ENCODE peak calls at places on chromosomes 12 and 14, in eight cellular contexts. H is trophoblast cell, J is A549, V is BE2C, S is right atrium auricular region, Q is thoracic aorta, C is K562, D is stomach. F is an unnamed sample.

GRCh38 chr12:89918172-89918880 is 209.7 kb upstream of the ATP2B1 start:
- DNase-seq in H (peak; percentile 26), J (peak; percentile 14), V (no peak), S (no peak), Q (no peak), C (no peak), D (no peak), F (peak; percentile 37)

GRCh38 chr12:7092229-7092985 is at the start of gene C1R:
- DNase-seq in H (peak; percentile 72), J (peak; percentile 72), V (peak; percentile 61), S (peak; percentile 90), Q (peak; percentile 78), C (peak; percentile 71), D (peak; percentile 77), F (peak; percentile 63)

GRCh38 chr12:4270016-4270669 is 3.4 kb upstream of the CCND2 start:
- DNase-seq in H (no peak), J (no peak), V (no peak), S (no peak), Q (no peak), C (peak; percentile 15), D (no peak), F (no peak)

GRCh38 chr14:81211844-81212243 is 8.9 kb downstream of the GTF2A1 start:
- DNase-seq in H (peak; percentile 37), J (peak; percentile 37), V (peak; percentile 60), S (no peak), Q (no peak), C (no peak), D (no peak), F (peak; percentile 38)

GRCh38 chr12:57810450-57810849 is 8.1 kb downstream of the AVIL start:
- DNase-seq in H (no peak), J (peak; percentile 60), V (no peak), S (no peak), Q (no peak), C (peak; percentile 81), D (no peak), F (peak; percentile 88)

GRCh38 chr14:61065671-61066070 is 84.6 kb downstream of the SLC38A6 start:
- DNase-seq in H (no peak), J (no peak), V (no peak), S (no peak), Q (no peak), C (no peak), D (no peak), F (no peak)

GRCh38 chr12:122788387-122788786 is 14.0 kb downstream of the CCDC62 start:
- DNase-seq in H (peak; percentile 86), J (no peak), V (no peak), S (no peak), Q (no peak), C (no peak), D (no peak), F (peak; percentile 58)

GRCh38 chr12:59444932-59445331 is 150.9 kb upstream of the SLC16A7 start:
- DNase-seq in H (no peak), J (no peak), V (peak; percentile 18), S (no peak), Q (no peak), C (no peak), D (no peak), F (peak; percentile 17)

GRCh38 chr14:99522457-99522891 is 41.3 kb downstream of the CCNK start:
- DNase-seq in H (no peak), J (peak; percentile 55), V (peak; percentile 51), S (no peak), Q (no peak), C (peak; percentile 38), D (no peak), F (peak; percentile 60)

GRCh38 chr12:119669744-119670472 is 2.0 kb downstream of the PRKAB1 start:
- DNase-seq in H (no peak), J (no peak), V (no peak), S (no peak), Q (no peak), C (peak; percentile 49), D (peak; percentile 84), F (peak; percentile 49)

GRCh38 chr14:85437143-85437542 is 92.8 kb upstream of the FLRT2 start:
- DNase-seq in H (peak; percentile 8), J (peak; percentile 88), V (no peak), S (no peak), Q (no peak), C (no peak), D (no peak), F (peak; percentile 77)

GRCh38 chr14:105168496-105168978 is at the start of gene JAG2:
- DNase-seq in H (peak; percentile 53), J (peak; percentile 79), V (peak; percentile 59), S (no peak), Q (no peak), C (peak; percentile 80), D (peak; percentile 67), F (peak; percentile 61)

GRCh38 chr12:107903377-107904061 is 129.0 kb downstream of the ASCL4 start:
- DNase-seq in H (peak; percentile 10), J (peak; percentile 61), V (peak; percentile 86), S (no peak), Q (no peak), C (peak; percentile 94), D (peak; percentile 76), F (peak; percentile 90)

GRCh38 chr12:84507914-84508313 is 404.7 kb downstream of the SLC6A15 start:
- DNase-seq in H (no peak), J (no peak), V (peak; percentile 87), S (no peak), Q (no peak), C (no peak), D (no peak), F (no peak)

GRCh38 chr12:108306014-108306501 is 33.1 kb downstream of the CMKLR1 start:
- DNase-seq in H (peak; percentile 21), J (no peak), V (no peak), S (no peak), Q (peak; percentile 33), C (peak; percentile 21), D (no peak), F (peak; percentile 53)

GRCh38 chr12:30732954-30733637 is 21.7 kb downstream of the CAPRIN2 start:
- DNase-seq in H (no peak), J (no peak), V (no peak), S (no peak), Q (no peak), C (no peak), D (no peak), F (no peak)

GRCh38 chr12:49887091-49887490 is 16.6 kb downstream of the FAIM2 start:
- DNase-seq in H (no peak), J (no peak), V (no peak), S (no peak), Q (no peak), C (no peak), D (no peak), F (no peak)

GRCh38 chr14:21352587-21352986 is 31.2 kb downstream of the SUPT16H start:
- DNase-seq in H (peak; percentile 7), J (no peak), V (no peak), S (no peak), Q (no peak), C (peak; percentile 28), D (no peak), F (no peak)

GRCh38 chr12:111437816-111438454 is 32.2 kb downstream of the SH2B3 start:
- DNase-seq in H (peak; percentile 48), J (no peak), V (no peak), S (peak; percentile 84), Q (no peak), C (peak; percentile 67), D (no peak), F (peak; percentile 43)

GRCh38 chr14:50944647-50945413 is 547 bp upstream of the PYGL start:
- DNase-seq in H (peak; percentile 76), J (peak; percentile 75), V (peak; percentile 25), S (no peak), Q (peak; percentile 5), C (no peak), D (peak; percentile 50), F (peak; percentile 84)

DNA sequence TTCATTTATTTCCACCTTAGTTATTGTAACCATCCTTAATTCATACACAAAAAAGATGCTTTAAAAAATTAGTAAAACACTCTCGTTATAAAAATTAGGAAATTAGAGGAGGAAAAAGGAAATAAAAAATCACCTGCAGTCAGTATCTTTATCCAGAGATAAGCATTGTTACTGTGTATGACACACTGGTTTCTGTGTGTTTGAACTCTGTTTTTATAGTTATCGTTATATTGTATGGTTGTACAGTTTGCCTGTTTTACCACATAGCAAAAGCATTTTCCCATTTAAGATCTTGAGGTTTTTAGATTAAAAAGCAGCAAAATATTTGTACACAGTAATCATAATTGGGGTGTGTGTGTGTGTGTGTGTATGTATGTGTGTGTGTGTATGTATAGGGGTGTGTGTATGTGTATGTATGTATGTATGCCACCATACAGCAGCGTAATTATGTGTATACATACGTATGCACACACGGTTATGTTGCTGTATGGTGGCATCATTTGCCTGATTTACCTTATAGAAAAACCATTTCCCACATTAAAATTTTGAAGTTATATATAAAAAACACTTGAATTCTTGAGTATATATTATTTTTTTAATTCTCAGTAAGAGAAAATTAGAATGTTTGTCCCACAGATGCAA is 19.8 kb downstream of the WNK1 start:
- DNase-seq in H (no peak), J (no peak), V (no peak), S (no peak), Q (no peak), C (no peak), D (no peak), F (no peak)
- H3K4me1 ChIP-seq in H (peaks cover 1% of the 10 kb centered on the region), J (peaks cover 43% of the 10 kb centered on the region), V (no peaks in the 10 kb centered on the region), S (no peaks in the 10 kb centered on the region), Q (peaks cover 19% of the 10 kb centered on the region), C (no peaks in the 10 kb centered on the region), D (peaks cover 91% of the 10 kb centered on the region), F (peaks cover 8% of the 10 kb centered on the region)

DNA sequence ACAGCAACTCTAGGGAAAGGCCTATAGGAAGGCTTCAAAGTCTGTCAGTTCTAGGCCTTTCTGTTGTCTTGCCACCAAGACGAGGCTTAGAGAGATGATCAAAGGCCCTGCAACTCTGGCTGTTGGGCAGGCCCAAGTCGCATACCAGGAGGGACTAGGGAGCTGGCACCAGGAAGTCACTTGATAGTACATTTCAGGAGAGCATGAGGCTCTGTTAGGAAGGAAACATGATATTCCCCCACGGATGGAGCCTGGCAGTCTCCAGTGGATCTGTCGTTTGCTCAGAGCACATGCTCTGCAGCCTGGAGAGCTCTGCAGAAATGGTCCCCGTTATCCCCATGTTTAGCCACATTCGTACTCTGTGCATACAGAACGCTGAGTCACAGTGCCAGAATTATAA is 243.7 kb upstream of the FKBP4 start:
- DNase-seq in H (no peak), J (no peak), V (no peak), S (no peak), Q (no peak), C (no peak), D (no peak), F (no peak)
- H3K4me1 ChIP-seq in H (no peaks in the 10 kb centered on the region), J (no peaks in the 10 kb centered on the region), V (no peaks in the 10 kb centered on the region), S (no peaks in the 10 kb centered on the region), Q (no peaks in the 10 kb centered on the region), C (no peaks in the 10 kb centered on the region), D (no peaks in the 10 kb centered on the region), F (no peaks in the 10 kb centered on the region)

GRCh38 chr14:22539831-22540230 is 49.2 kb downstream of the DAD1 start:
- DNase-seq in H (no peak), J (no peak), V (no peak), S (no peak), Q (no peak), C (no peak), D (no peak), F (no peak)
- H3K4me1 ChIP-seq in H (peaks cover 5% of the 10 kb centered on the region), J (peaks cover 20% of the 10 kb centered on the region), V (peaks cover 4% of the 10 kb centered on the region), S (no peaks in the 10 kb centered on the region), Q (peaks cover 11% of the 10 kb centered on the region), C (peaks cover 20% of the 10 kb centered on the region), D (peaks cover 23% of the 10 kb centered on the region), F (peaks cover 22% of the 10 kb centered on the region)

DNA sequence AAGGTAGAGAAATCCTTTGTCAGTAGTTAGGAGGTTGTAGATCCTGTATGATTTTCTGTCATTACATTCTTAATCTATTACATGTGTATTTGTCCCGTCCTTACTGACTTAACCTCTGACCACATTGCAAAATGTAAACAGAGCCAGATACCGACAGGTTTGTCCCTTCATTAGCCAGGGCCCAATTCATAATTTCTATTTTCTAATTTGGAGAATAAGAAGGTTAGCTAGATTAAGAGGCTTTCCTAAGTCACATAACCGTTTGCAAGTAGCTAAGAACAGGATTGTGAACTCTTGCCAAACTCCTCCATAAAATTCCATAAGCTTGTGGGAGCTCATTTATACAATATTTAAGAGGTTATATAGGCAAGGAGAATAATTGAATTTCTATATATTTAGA is 352.6 kb downstream of the RAD51B start:
- DNase-seq in H (no peak), J (peak; percentile 81), V (no peak), S (no peak), Q (no peak), C (no peak), D (no peak), F (peak; percentile 63)
- H3K4me1 ChIP-seq in H (no peaks in the 10 kb centered on the region), J (peaks cover 75% of the 10 kb centered on the region), V (no peaks in the 10 kb centered on the region), S (no peaks in the 10 kb centered on the region), Q (no peaks in the 10 kb centered on the region), C (no peaks in the 10 kb centered on the region), D (peaks cover 74% of the 10 kb centered on the region), F (peaks cover 45% of the 10 kb centered on the region)